ENCODE peak calls at places on chromosomes 12 and 14, in ten cellular contexts. One of them, this sample, is unnamed.
A peak's percentile ranks its signal among the peaks of the same experiment; 100 is the strongest.

GRCh38 chr12:53825246-53826081 is 73.7 kb upstream of the CISTR start:
- DNase-seq in right lobe of liver: peak; percentile 34
- DNase-seq in gastrocnemius medialis: no peak
- DNase-seq in CD8-positive, alpha-beta T cell: no peak
- DNase-seq in cardiac muscle cell: no peak
- DNase-seq in A549: peak; percentile 93
- DNase-seq in uterus: no peak
- DNase-seq in fibroblast of lung: no peak
- DNase-seq in body of pancreas: no peak
- DNase-seq in brain microvascular endothelial cell: no peak
- DNase-seq in this sample: no peak

GRCh38 chr14:86221000-86221399 is 691.1 kb downstream of the FLRT2 start:
- DNase-seq in right lobe of liver: no peak
- DNase-seq in gastrocnemius medialis: no peak
- DNase-seq in CD8-positive, alpha-beta T cell: no peak
- DNase-seq in cardiac muscle cell: peak; percentile 37
- DNase-seq in A549: no peak
- DNase-seq in uterus: no peak
- DNase-seq in fibroblast of lung: no peak
- DNase-seq in body of pancreas: no peak
- DNase-seq in brain microvascular endothelial cell: no peak
- DNase-seq in this sample: no peak

GRCh38 chr12:127780881-127781280 is 486.1 kb upstream of the TMEM132C start:
- DNase-seq in right lobe of liver: no peak
- DNase-seq in gastrocnemius medialis: no peak
- DNase-seq in CD8-positive, alpha-beta T cell: no peak
- DNase-seq in cardiac muscle cell: no peak
- DNase-seq in A549: no peak
- DNase-seq in uterus: no peak
- DNase-seq in fibroblast of lung: no peak
- DNase-seq in body of pancreas: no peak
- DNase-seq in brain microvascular endothelial cell: no peak
- DNase-seq in this sample: no peak

GRCh38 chr14:89214221-89214965 is 202.6 kb downstream of the FOXN3 start:
- DNase-seq in right lobe of liver: peak; percentile 89
- DNase-seq in gastrocnemius medialis: peak; percentile 45
- DNase-seq in CD8-positive, alpha-beta T cell: no peak
- DNase-seq in cardiac muscle cell: no peak
- DNase-seq in A549: peak; percentile 49
- DNase-seq in uterus: no peak
- DNase-seq in fibroblast of lung: peak; percentile 17
- DNase-seq in body of pancreas: peak; percentile 92
- DNase-seq in brain microvascular endothelial cell: no peak
- DNase-seq in this sample: no peak

GRCh38 chr14:70013269-70013873 is 134.2 kb downstream of the SMOC1 start:
- DNase-seq in right lobe of liver: peak; percentile 40
- DNase-seq in gastrocnemius medialis: no peak
- DNase-seq in CD8-positive, alpha-beta T cell: no peak
- DNase-seq in cardiac muscle cell: peak; percentile 32
- DNase-seq in A549: peak; percentile 28
- DNase-seq in uterus: no peak
- DNase-seq in fibroblast of lung: no peak
- DNase-seq in body of pancreas: peak; percentile 74
- DNase-seq in brain microvascular endothelial cell: no peak
- DNase-seq in this sample: no peak

GRCh38 chr12:79344855-79345840 is 345.6 kb downstream of the PAWR start:
- DNase-seq in right lobe of liver: no peak
- DNase-seq in gastrocnemius medialis: no peak
- DNase-seq in CD8-positive, alpha-beta T cell: no peak
- DNase-seq in cardiac muscle cell: peak; percentile 62
- DNase-seq in A549: peak; percentile 49
- DNase-seq in uterus: no peak
- DNase-seq in fibroblast of lung: peak; percentile 35
- DNase-seq in body of pancreas: peak; percentile 15
- DNase-seq in brain microvascular endothelial cell: peak; percentile 35
- DNase-seq in this sample: peak; percentile 22

GRCh38 chr12:116813271-116814041 is 67.8 kb downstream of the HRK start:
- DNase-seq in right lobe of liver: no peak
- DNase-seq in gastrocnemius medialis: no peak
- DNase-seq in CD8-positive, alpha-beta T cell: no peak
- DNase-seq in cardiac muscle cell: no peak
- DNase-seq in A549: no peak
- DNase-seq in uterus: no peak
- DNase-seq in fibroblast of lung: peak; percentile 18
- DNase-seq in body of pancreas: no peak
- DNase-seq in brain microvascular endothelial cell: no peak
- DNase-seq in this sample: peak; percentile 11

GRCh38 chr12:4407136-4407535 is 27.6 kb upstream of the FGF23 start:
- DNase-seq in right lobe of liver: no peak
- DNase-seq in gastrocnemius medialis: no peak
- DNase-seq in CD8-positive, alpha-beta T cell: no peak
- DNase-seq in cardiac muscle cell: no peak
- DNase-seq in A549: no peak
- DNase-seq in uterus: no peak
- DNase-seq in fibroblast of lung: no peak
- DNase-seq in body of pancreas: no peak
- DNase-seq in brain microvascular endothelial cell: no peak
- DNase-seq in this sample: no peak

GRCh38 chr14:105939810-105940508 is 413.6 kb downstream of the TMEM121 start:
- DNase-seq in right lobe of liver: no peak
- DNase-seq in gastrocnemius medialis: no peak
- DNase-seq in CD8-positive, alpha-beta T cell: no peak
- DNase-seq in cardiac muscle cell: no peak
- DNase-seq in A549: no peak
- DNase-seq in uterus: no peak
- DNase-seq in fibroblast of lung: no peak
- DNase-seq in body of pancreas: no peak
- DNase-seq in brain microvascular endothelial cell: no peak
- DNase-seq in this sample: no peak

GRCh38 chr12:132986885-132987225 is 688 bp downstream of the ZNF26 start:
- DNase-seq in right lobe of liver: no peak
- DNase-seq in gastrocnemius medialis: no peak
- DNase-seq in CD8-positive, alpha-beta T cell: no peak
- DNase-seq in cardiac muscle cell: no peak
- DNase-seq in A549: peak; percentile 20
- DNase-seq in uterus: no peak
- DNase-seq in fibroblast of lung: peak; percentile 31
- DNase-seq in body of pancreas: no peak
- DNase-seq in brain microvascular endothelial cell: peak; percentile 12
- DNase-seq in this sample: peak; percentile 22

GRCh38 chr12:29726321-29726692 is 57.4 kb downstream of the TMTC1 start:
- DNase-seq in right lobe of liver: no peak
- DNase-seq in gastrocnemius medialis: no peak
- DNase-seq in CD8-positive, alpha-beta T cell: no peak
- DNase-seq in cardiac muscle cell: no peak
- DNase-seq in A549: no peak
- DNase-seq in uterus: no peak
- DNase-seq in fibroblast of lung: peak; percentile 51
- DNase-seq in body of pancreas: no peak
- DNase-seq in brain microvascular endothelial cell: peak; percentile 48
- DNase-seq in this sample: peak; percentile 42

GRCh38 chr12:94621662-94622359 is 28.5 kb downstream of the TMCC3 start:
- DNase-seq in right lobe of liver: no peak
- DNase-seq in gastrocnemius medialis: no peak
- DNase-seq in CD8-positive, alpha-beta T cell: no peak
- DNase-seq in cardiac muscle cell: no peak
- DNase-seq in A549: no peak
- DNase-seq in uterus: no peak
- DNase-seq in fibroblast of lung: peak; percentile 74
- DNase-seq in body of pancreas: no peak
- DNase-seq in brain microvascular endothelial cell: peak; percentile 79
- DNase-seq in this sample: peak; percentile 69

GRCh38 chr12:53806689-53807088 is 54.9 kb upstream of the CISTR start:
- DNase-seq in right lobe of liver: no peak
- DNase-seq in gastrocnemius medialis: no peak
- DNase-seq in CD8-positive, alpha-beta T cell: no peak
- DNase-seq in cardiac muscle cell: no peak
- DNase-seq in A549: no peak
- DNase-seq in uterus: no peak
- DNase-seq in fibroblast of lung: peak; percentile 36
- DNase-seq in body of pancreas: no peak
- DNase-seq in brain microvascular endothelial cell: peak; percentile 49
- DNase-seq in this sample: peak; percentile 22

GRCh38 chr14:22849212-22849819 is 12.9 kb downstream of the MMP14 start:
- DNase-seq in right lobe of liver: no peak
- DNase-seq in gastrocnemius medialis: peak; percentile 50
- DNase-seq in CD8-positive, alpha-beta T cell: no peak
- DNase-seq in cardiac muscle cell: no peak
- DNase-seq in A549: no peak
- DNase-seq in uterus: peak; percentile 80
- DNase-seq in fibroblast of lung: peak; percentile 49
- DNase-seq in body of pancreas: no peak
- DNase-seq in brain microvascular endothelial cell: peak; percentile 20
- DNase-seq in this sample: peak; percentile 27

GRCh38 chr12:18552829-18553228 is 185.0 kb downstream of the PLCZ1 start:
- DNase-seq in right lobe of liver: no peak
- DNase-seq in gastrocnemius medialis: no peak
- DNase-seq in CD8-positive, alpha-beta T cell: no peak
- DNase-seq in cardiac muscle cell: no peak
- DNase-seq in A549: no peak
- DNase-seq in uterus: no peak
- DNase-seq in fibroblast of lung: no peak
- DNase-seq in body of pancreas: no peak
- DNase-seq in brain microvascular endothelial cell: no peak
- DNase-seq in this sample: no peak

GRCh38 chr12:57547366-57548315 is 649 bp upstream of the DCTN2 start:
- DNase-seq in right lobe of liver: no peak
- DNase-seq in gastrocnemius medialis: no peak
- DNase-seq in CD8-positive, alpha-beta T cell: no peak
- DNase-seq in cardiac muscle cell: no peak
- DNase-seq in A549: no peak
- DNase-seq in uterus: no peak
- DNase-seq in fibroblast of lung: no peak
- DNase-seq in body of pancreas: no peak
- DNase-seq in brain microvascular endothelial cell: no peak
- DNase-seq in this sample: no peak

GRCh38 chr12:76272292-76272691 is 75.9 kb downstream of the BBS10 start:
- DNase-seq in right lobe of liver: no peak
- DNase-seq in gastrocnemius medialis: no peak
- DNase-seq in CD8-positive, alpha-beta T cell: no peak
- DNase-seq in cardiac muscle cell: no peak
- DNase-seq in A549: no peak
- DNase-seq in uterus: no peak
- DNase-seq in fibroblast of lung: no peak
- DNase-seq in body of pancreas: no peak
- DNase-seq in brain microvascular endothelial cell: no peak
- DNase-seq in this sample: no peak

GRCh38 chr12:51639361-51639760 is 48.3 kb downstream of the SCN8A start:
- DNase-seq in right lobe of liver: no peak
- DNase-seq in gastrocnemius medialis: no peak
- DNase-seq in CD8-positive, alpha-beta T cell: no peak
- DNase-seq in cardiac muscle cell: no peak
- DNase-seq in A549: no peak
- DNase-seq in uterus: no peak
- DNase-seq in fibroblast of lung: peak; percentile 66
- DNase-seq in body of pancreas: no peak
- DNase-seq in brain microvascular endothelial cell: no peak
- DNase-seq in this sample: peak; percentile 54

GRCh38 chr12:89542912-89543592 is 17.2 kb upstream of the POC1B start:
- DNase-seq in right lobe of liver: peak; percentile 27
- DNase-seq in gastrocnemius medialis: peak; percentile 26
- DNase-seq in CD8-positive, alpha-beta T cell: peak; percentile 51
- DNase-seq in cardiac muscle cell: peak; percentile 90
- DNase-seq in A549: peak; percentile 68
- DNase-seq in uterus: peak; percentile 58
- DNase-seq in fibroblast of lung: peak; percentile 70
- DNase-seq in body of pancreas: peak; percentile 74
- DNase-seq in brain microvascular endothelial cell: peak; percentile 75
- DNase-seq in this sample: peak; percentile 54
- TF ChIP-seq CTCF in right lobe of liver: peak; percentile 86
- TF ChIP-seq CTCF in gastrocnemius medialis: peak; percentile 81
- TF ChIP-seq CTCF in CD8-positive, alpha-beta T cell: peak; percentile 90
- TF ChIP-seq CTCF in cardiac muscle cell: peak; percentile 90
- TF ChIP-seq CTCF in A549: peak; percentile 90
- TF ChIP-seq CTCF in uterus: peak; percentile 69
- TF ChIP-seq CTCF in fibroblast of lung: peak; percentile 86
- TF ChIP-seq CTCF in body of pancreas: peak; percentile 94
- TF ChIP-seq CTCF in brain microvascular endothelial cell: peak; percentile 90
- TF ChIP-seq CTCF in this sample: peak; percentile 89

DNA sequence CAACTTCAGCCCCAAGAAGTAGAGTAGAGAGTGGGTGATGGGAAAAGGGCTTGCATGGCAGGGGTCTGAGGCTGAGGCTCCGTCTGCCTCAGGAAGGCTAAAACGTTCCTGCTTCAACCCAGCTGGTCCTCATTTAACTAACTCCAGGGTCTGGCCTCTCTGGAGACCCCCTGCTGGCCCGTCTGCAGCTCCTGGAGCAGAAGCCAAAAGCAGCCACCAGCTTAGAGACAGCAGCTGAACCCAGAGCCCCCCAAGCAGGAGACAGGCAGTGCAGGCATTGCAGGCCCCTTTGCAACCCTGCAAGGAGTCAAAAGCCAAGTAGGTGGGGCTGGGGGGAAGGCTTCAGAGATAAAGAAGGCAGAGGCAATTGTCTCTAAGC is 25.1 kb upstream of the LTBP2 start:
- DNase-seq in right lobe of liver: no peak
- DNase-seq in gastrocnemius medialis: no peak
- DNase-seq in CD8-positive, alpha-beta T cell: no peak
- DNase-seq in cardiac muscle cell: no peak
- DNase-seq in A549: no peak
- DNase-seq in uterus: no peak
- DNase-seq in fibroblast of lung: no peak
- DNase-seq in body of pancreas: no peak
- DNase-seq in brain microvascular endothelial cell: no peak
- DNase-seq in this sample: no peak
- H3K27ac ChIP-seq in right lobe of liver: no peak overlapping the region
- H3K27ac ChIP-seq in gastrocnemius medialis: no peak overlapping the region
- H3K27ac ChIP-seq in CD8-positive, alpha-beta T cell: no peak overlapping the region
- H3K27ac ChIP-seq in cardiac muscle cell: peak overlapping the region; percentile 75
- H3K27ac ChIP-seq in A549: no peak overlapping the region
- H3K27ac ChIP-seq in uterus: no peak overlapping the region
- H3K27ac ChIP-seq in fibroblast of lung: no peak overlapping the region
- H3K27ac ChIP-seq in body of pancreas: no peak overlapping the region
- H3K27ac ChIP-seq in brain microvascular endothelial cell: peak overlapping the region; percentile 74
- H3K27ac ChIP-seq in this sample: no peak overlapping the region

GRCh38 chr14:37078131-37078530 is 94.3 kb downstream of the SLC25A21 start:
- DNase-seq in right lobe of liver: no peak
- DNase-seq in gastrocnemius medialis: no peak
- DNase-seq in CD8-positive, alpha-beta T cell: no peak
- DNase-seq in cardiac muscle cell: no peak
- DNase-seq in A549: no peak
- DNase-seq in uterus: no peak
- DNase-seq in fibroblast of lung: peak; percentile 88
- DNase-seq in body of pancreas: no peak
- DNase-seq in brain microvascular endothelial cell: no peak
- DNase-seq in this sample: peak; percentile 88
- TF ChIP-seq CTCF in right lobe of liver: no peak
- TF ChIP-seq CTCF in gastrocnemius medialis: no peak
- TF ChIP-seq CTCF in CD8-positive, alpha-beta T cell: no peak
- TF ChIP-seq CTCF in cardiac muscle cell: no peak
- TF ChIP-seq CTCF in A549: no peak
- TF ChIP-seq CTCF in uterus: no peak
- TF ChIP-seq CTCF in fibroblast of lung: no peak
- TF ChIP-seq CTCF in body of pancreas: no peak
- TF ChIP-seq CTCF in brain microvascular endothelial cell: no peak
- TF ChIP-seq CTCF in this sample: no peak

DNA sequence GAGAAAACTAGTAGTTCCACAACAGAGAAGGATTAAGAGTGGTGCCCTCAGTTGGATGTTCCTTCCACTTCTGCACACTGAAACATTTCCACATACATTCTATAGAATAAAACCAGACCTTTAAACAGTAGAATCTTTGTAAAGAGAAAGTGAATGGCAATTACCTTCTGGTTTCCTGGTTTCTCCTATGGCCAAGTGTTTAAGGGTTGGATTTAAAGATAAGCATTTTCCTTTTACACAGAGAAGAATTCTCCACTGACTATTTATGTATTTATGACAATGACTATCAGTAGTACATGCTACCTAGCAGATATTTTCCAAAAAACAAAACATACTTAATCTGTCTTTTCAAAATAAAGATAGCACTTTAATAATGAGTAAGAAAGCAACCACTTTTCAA is 3.2 kb downstream of the ATG2B start:
- DNase-seq in right lobe of liver: no peak
- DNase-seq in gastrocnemius medialis: no peak
- DNase-seq in CD8-positive, alpha-beta T cell: no peak
- DNase-seq in cardiac muscle cell: no peak
- DNase-seq in A549: no peak
- DNase-seq in uterus: no peak
- DNase-seq in fibroblast of lung: no peak
- DNase-seq in body of pancreas: no peak
- DNase-seq in brain microvascular endothelial cell: no peak
- DNase-seq in this sample: no peak
- H3K27ac ChIP-seq in right lobe of liver: no peak overlapping the region
- H3K27ac ChIP-seq in gastrocnemius medialis: no peak overlapping the region
- H3K27ac ChIP-seq in CD8-positive, alpha-beta T cell: no peak overlapping the region
- H3K27ac ChIP-seq in cardiac muscle cell: no peak overlapping the region
- H3K27ac ChIP-seq in A549: no peak overlapping the region
- H3K27ac ChIP-seq in uterus: no peak overlapping the region
- H3K27ac ChIP-seq in fibroblast of lung: no peak overlapping the region
- H3K27ac ChIP-seq in body of pancreas: no peak overlapping the region
- H3K27ac ChIP-seq in brain microvascular endothelial cell: no peak overlapping the region
- H3K27ac ChIP-seq in this sample: no peak overlapping the region

This sample was measured in astrocyte.